ENCODE peak calls at places on chromosome 17, in ten cellular contexts. N is esophagus squamous epithelium, J is fibroblast of lung, D is neural progenitor cell, G is spleen, S is heart right ventricle, W is A549, R is K562, X is tibial artery, E is ascending aorta. H is an unnamed sample.

GRCh38 chr17:78789663-78790181 is 7.6 kb upstream of the CYTH1 start:
- DNase-seq in X (peak; percentile 87), E (peak; percentile 79), R (no peak), N (no peak), G (peak; percentile 87), D (no peak), W (no peak), S (peak; percentile 85), J (peak; percentile 82), H (peak; percentile 80)

GRCh38 chr17:16302856-16303255 is 50.4 kb downstream of the CENPV start:
- DNase-seq in D (no peak), G (no peak), W (no peak), J (no peak), S (no peak), N (no peak), X (no peak), E (no peak), R (no peak), H (no peak)

GRCh38 chr17:7836596-7837374 is 2.8 kb downstream of the KDM6B start:
- DNase-seq in E (peak; percentile 93), X (peak; percentile 95), D (peak; percentile 98), J (peak; percentile 99), N (no peak), W (peak; percentile 87), S (peak; percentile 87), R (peak; percentile 51), G (peak; percentile 90), H (peak; percentile 92)

GRCh38 chr17:44628234-44629188 is 27.8 kb upstream of the MEIOC start:
- DNase-seq in R (no peak), D (peak; percentile 96), G (peak; percentile 85), W (no peak), X (no peak), E (no peak), N (no peak), S (peak; percentile 66), J (peak; percentile 44), H (no peak)

GRCh38 chr17:76593338-76593737 is 7.7 kb upstream of the ST6GALNAC2 start:
- DNase-seq in J (no peak), G (no peak), R (no peak), W (no peak), N (no peak), D (no peak), S (no peak), E (no peak), X (no peak), H (no peak)

GRCh38 chr17:1484060-1484535 is 8.4 kb downstream of the MYO1C start:
- DNase-seq in S (no peak), W (no peak), R (no peak), N (no peak), J (no peak), D (no peak), G (peak; percentile 77), E (no peak), X (no peak), H (peak; percentile 73)

GRCh38 chr17:45847101-45847500 is 2.4 kb downstream of the SPPL2C start:
- DNase-seq in E (no peak), W (no peak), D (no peak), X (no peak), R (no peak), J (no peak), S (no peak), N (no peak), G (peak; percentile 34), H (no peak)

GRCh38 chr17:76442341-76443338 is 10.3 kb downstream of the UBE2O start:
- DNase-seq in W (no peak), N (no peak), E (no peak), R (no peak), S (no peak), X (no peak), G (no peak), D (no peak), J (no peak), H (no peak)

GRCh38 chr17:32341141-32341856 is 674 bp downstream of the C17orf75 start:
- DNase-seq in X (no peak), G (no peak), S (no peak), N (no peak), W (no peak), J (peak; percentile 26), R (peak; percentile 26), E (no peak), D (no peak), H (no peak)

GRCh38 chr17:30271102-30271501 is 20.6 kb downstream of the BLMH start:
- DNase-seq in W (no peak), J (peak; percentile 31), N (no peak), S (no peak), D (no peak), G (no peak), R (peak; percentile 35), X (no peak), E (no peak), H (no peak)

GRCh38 chr17:44927696-44928095 is 12.4 kb upstream of the GFAP start:
- DNase-seq in J (no peak), S (no peak), R (no peak), E (no peak), X (peak; percentile 44), W (no peak), G (peak; percentile 23), N (no peak), D (no peak), H (no peak)

GRCh38 chr17:50276588-50277356 is 2.5 kb downstream of the TMEM92 start:
- DNase-seq in S (no peak), D (no peak), R (no peak), G (no peak), W (no peak), X (no peak), J (no peak), E (no peak), N (no peak), H (no peak)

GRCh38 chr17:79699386-79700036 is 31.2 kb upstream of the ENPP7 start:
- DNase-seq in R (peak; percentile 55), E (no peak), D (no peak), S (no peak), W (no peak), X (no peak), G (no peak), J (no peak), N (no peak), H (no peak)

GRCh38 chr17:9192010-9192409 is 170.7 kb downstream of the NTN1 start:
- DNase-seq in S (no peak), X (no peak), D (no peak), W (no peak), E (no peak), G (no peak), J (peak; percentile 51), R (no peak), N (no peak), H (no peak)

GRCh38 chr17:64728041-64728695 is 66.1 kb upstream of the SMURF2 start:
- DNase-seq in W (no peak), D (no peak), G (no peak), E (no peak), N (no peak), S (no peak), X (peak; percentile 34), J (no peak), R (no peak), H (no peak)

GRCh38 chr17:30000001-30000754 is 58.7 kb downstream of the EFCAB5 start:
- DNase-seq in R (no peak), S (no peak), J (peak; percentile 20), D (no peak), E (no peak), X (no peak), G (no peak), W (no peak), N (no peak), H (no peak)

GRCh38 chr17:9628509-9628908 is 16.8 kb upstream of the USP43 start:
- DNase-seq in D (no peak), E (no peak), X (no peak), S (no peak), R (no peak), G (no peak), J (no peak), W (no peak), N (no peak), H (no peak)

DNA sequence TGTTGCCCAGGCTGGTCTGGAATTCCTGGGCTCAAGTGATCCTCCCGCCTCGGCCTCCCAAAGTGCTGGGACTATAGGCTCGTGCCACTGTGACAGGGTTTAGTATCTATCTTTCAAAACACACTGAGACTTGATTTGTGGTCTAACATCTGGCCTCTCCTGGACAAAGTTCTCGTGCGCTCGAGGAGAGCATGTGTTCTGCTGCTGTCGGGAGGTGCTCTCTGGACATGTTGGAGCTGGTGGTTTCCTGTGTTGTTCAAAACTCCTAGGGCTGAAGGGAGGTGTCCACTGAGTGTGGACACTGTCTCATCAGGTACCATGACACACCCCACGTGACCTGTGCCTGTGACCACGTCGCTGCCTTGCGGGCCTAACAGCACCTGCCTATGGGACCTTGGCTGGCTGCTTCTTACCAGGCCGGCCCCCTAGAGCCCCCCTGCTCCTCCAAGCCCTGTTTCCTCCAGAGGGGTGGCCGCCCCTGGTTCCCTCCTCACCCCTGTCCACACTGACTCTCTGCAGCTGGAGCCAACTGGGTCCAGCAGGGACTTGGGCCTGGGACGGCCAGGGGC is 5.6 kb downstream of the RFNG start:
- DNase-seq in X (no peak), G (no peak), R (no peak), W (no peak), E (no peak), J (no peak), N (no peak), D (no peak), S (no peak), H (no peak)
- TF ChIP-seq CTCF in X (no peak), G (no peak), R (no peak), W (no peak), E (no peak), J (no peak), N (no peak), D (no peak), S (no peak), H (no peak)

GRCh38 chr17:40559016-40559853 is 6.0 kb downstream of the CCR7 start:
- DNase-seq in R (no peak), E (peak; percentile 53), S (no peak), X (peak; percentile 59), D (no peak), G (peak; percentile 64), W (no peak), N (no peak), J (no peak), H (no peak)
- H3K27ac ChIP-seq in R (no peak overlapping the region), E (peak overlapping the region; percentile 49), S (peak overlapping the region; percentile 77), X (peak overlapping the region; percentile 44), D (no peak overlapping the region), G (peak overlapping the region; percentile 91), W (peak overlapping the region; percentile 99), N (peak overlapping the region; percentile 65), J (peak overlapping the region; percentile 55), H (no peak overlapping the region)

GRCh38 chr17:5874486-5874885 is 195.7 kb upstream of the WSCD1 start:
- DNase-seq in N (no peak), E (no peak), X (no peak), W (no peak), S (no peak), J (no peak), G (no peak), R (no peak), D (no peak), H (no peak)
- TF ChIP-seq CTCF in N (no peak), E (no peak), X (no peak), W (no peak), S (no peak), J (no peak), G (no peak), R (no peak), D (no peak), H (no peak)

DNA sequence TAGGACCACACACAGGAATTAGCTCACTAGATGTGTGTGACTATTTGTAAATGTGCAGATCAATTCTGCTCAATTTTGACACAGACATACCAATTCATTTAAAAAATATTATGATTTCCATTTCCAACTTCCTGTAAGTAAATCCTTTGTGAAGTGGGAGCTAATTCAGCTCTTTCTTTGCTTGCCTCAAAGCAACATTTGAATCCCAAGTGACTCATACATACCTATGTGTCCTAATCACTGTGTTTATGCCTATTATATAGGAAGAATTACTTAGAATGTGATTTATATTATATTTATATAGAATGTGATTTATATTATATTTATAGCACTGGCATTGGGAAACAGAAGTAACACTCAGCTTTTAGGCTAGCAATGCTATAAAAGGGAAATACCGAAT is 195.9 kb upstream of the C17orf78 start:
- DNase-seq in G (no peak), N (no peak), J (peak; percentile 72), D (no peak), W (no peak), E (no peak), X (no peak), R (no peak), S (no peak), H (no peak)
- H3K27ac ChIP-seq in G (no peak overlapping the region), N (no peak overlapping the region), J (no peak overlapping the region), D (no peak overlapping the region), W (no peak overlapping the region), E (no peak overlapping the region), X (no peak overlapping the region), R (no peak overlapping the region), S (no peak overlapping the region), H (no peak overlapping the region)

H was measured in left lung.